ENCODE peak calls at places on chromosomes 3 and 15, in seven cellular contexts. One of them, this sample, is unnamed.

GRCh38 chr3:9928158-9928557 is 5.5 kb upstream of the CRELD1 start:
- DNase-seq in endothelial cell: no peak
- DNase-seq in fibroblast of lung: no peak
- DNase-seq in suprapubic skin: no peak
- DNase-seq in sigmoid colon: no peak
- DNase-seq in tibial nerve: no peak
- DNase-seq in heart right ventricle: no peak
- DNase-seq in this sample: no peak

GRCh38 chr3:83321891-83322290 is 1560.4 kb upstream of the GBE1 start:
- DNase-seq in endothelial cell: no peak
- DNase-seq in fibroblast of lung: peak; percentile 53
- DNase-seq in suprapubic skin: no peak
- DNase-seq in sigmoid colon: no peak
- DNase-seq in tibial nerve: no peak
- DNase-seq in heart right ventricle: no peak
- DNase-seq in this sample: no peak

GRCh38 chr15:55687792-55688191 is 55.2 kb downstream of the PRTG start:
- DNase-seq in endothelial cell: no peak
- DNase-seq in fibroblast of lung: no peak
- DNase-seq in suprapubic skin: no peak
- DNase-seq in sigmoid colon: no peak
- DNase-seq in tibial nerve: no peak
- DNase-seq in heart right ventricle: no peak
- DNase-seq in this sample: no peak

GRCh38 chr15:35603298-35603697 is 57.3 kb upstream of the DPH6 start:
- DNase-seq in endothelial cell: no peak
- DNase-seq in fibroblast of lung: peak; percentile 84
- DNase-seq in suprapubic skin: no peak
- DNase-seq in sigmoid colon: no peak
- DNase-seq in tibial nerve: no peak
- DNase-seq in heart right ventricle: no peak
- DNase-seq in this sample: no peak

GRCh38 chr15:78103406-78104118 is 11.2 kb downstream of the SH2D7 start:
- DNase-seq in endothelial cell: no peak
- DNase-seq in fibroblast of lung: no peak
- DNase-seq in suprapubic skin: peak; percentile 61
- DNase-seq in sigmoid colon: peak; percentile 58
- DNase-seq in tibial nerve: no peak
- DNase-seq in heart right ventricle: no peak
- DNase-seq in this sample: no peak

GRCh38 chr3:197575362-197575761 is 19.6 kb upstream of the BDH1 start:
- DNase-seq in endothelial cell: no peak
- DNase-seq in fibroblast of lung: no peak
- DNase-seq in suprapubic skin: no peak
- DNase-seq in sigmoid colon: no peak
- DNase-seq in tibial nerve: no peak
- DNase-seq in heart right ventricle: no peak
- DNase-seq in this sample: no peak

GRCh38 chr15:82540984-82541431 is 751 bp upstream of the RPS17 start:
- DNase-seq in endothelial cell: no peak
- DNase-seq in fibroblast of lung: peak; percentile 29
- DNase-seq in suprapubic skin: no peak
- DNase-seq in sigmoid colon: no peak
- DNase-seq in tibial nerve: no peak
- DNase-seq in heart right ventricle: no peak
- DNase-seq in this sample: peak; percentile 41

GRCh38 chr15:98651581-98652220 is 3.4 kb downstream of the IGF1R start:
- DNase-seq in endothelial cell: no peak
- DNase-seq in fibroblast of lung: peak; percentile 67
- DNase-seq in suprapubic skin: no peak
- DNase-seq in sigmoid colon: no peak
- DNase-seq in tibial nerve: no peak
- DNase-seq in heart right ventricle: no peak
- DNase-seq in this sample: no peak

GRCh38 chr3:171317133-171317532 is 143.1 kb downstream of the TNIK start:
- DNase-seq in endothelial cell: no peak
- DNase-seq in fibroblast of lung: peak; percentile 38
- DNase-seq in suprapubic skin: no peak
- DNase-seq in sigmoid colon: no peak
- DNase-seq in tibial nerve: no peak
- DNase-seq in heart right ventricle: no peak
- DNase-seq in this sample: no peak

GRCh38 chr15:31439328-31439727 is 112.7 kb downstream of the KLF13 start:
- DNase-seq in endothelial cell: peak; percentile 62
- DNase-seq in fibroblast of lung: no peak
- DNase-seq in suprapubic skin: peak; percentile 63
- DNase-seq in sigmoid colon: no peak
- DNase-seq in tibial nerve: no peak
- DNase-seq in heart right ventricle: no peak
- DNase-seq in this sample: no peak

GRCh38 chr15:31440754-31441298 is 114.2 kb downstream of the KLF13 start:
- DNase-seq in endothelial cell: peak; percentile 34
- DNase-seq in fibroblast of lung: peak; percentile 50
- DNase-seq in suprapubic skin: peak; percentile 77
- DNase-seq in sigmoid colon: peak; percentile 82
- DNase-seq in tibial nerve: peak; percentile 37
- DNase-seq in heart right ventricle: peak; percentile 76
- DNase-seq in this sample: no peak

GRCh38 chr15:31438601-31439265 is 112.1 kb downstream of the KLF13 start:
- DNase-seq in endothelial cell: no peak
- DNase-seq in fibroblast of lung: no peak
- DNase-seq in suprapubic skin: peak; percentile 52
- DNase-seq in sigmoid colon: no peak
- DNase-seq in tibial nerve: no peak
- DNase-seq in heart right ventricle: no peak
- DNase-seq in this sample: no peak

GRCh38 chr15:31444844-31445243 is 118.2 kb downstream of the KLF13 start:
- DNase-seq in endothelial cell: no peak
- DNase-seq in fibroblast of lung: no peak
- DNase-seq in suprapubic skin: no peak
- DNase-seq in sigmoid colon: no peak
- DNase-seq in tibial nerve: no peak
- DNase-seq in heart right ventricle: no peak
- DNase-seq in this sample: no peak

DNA sequence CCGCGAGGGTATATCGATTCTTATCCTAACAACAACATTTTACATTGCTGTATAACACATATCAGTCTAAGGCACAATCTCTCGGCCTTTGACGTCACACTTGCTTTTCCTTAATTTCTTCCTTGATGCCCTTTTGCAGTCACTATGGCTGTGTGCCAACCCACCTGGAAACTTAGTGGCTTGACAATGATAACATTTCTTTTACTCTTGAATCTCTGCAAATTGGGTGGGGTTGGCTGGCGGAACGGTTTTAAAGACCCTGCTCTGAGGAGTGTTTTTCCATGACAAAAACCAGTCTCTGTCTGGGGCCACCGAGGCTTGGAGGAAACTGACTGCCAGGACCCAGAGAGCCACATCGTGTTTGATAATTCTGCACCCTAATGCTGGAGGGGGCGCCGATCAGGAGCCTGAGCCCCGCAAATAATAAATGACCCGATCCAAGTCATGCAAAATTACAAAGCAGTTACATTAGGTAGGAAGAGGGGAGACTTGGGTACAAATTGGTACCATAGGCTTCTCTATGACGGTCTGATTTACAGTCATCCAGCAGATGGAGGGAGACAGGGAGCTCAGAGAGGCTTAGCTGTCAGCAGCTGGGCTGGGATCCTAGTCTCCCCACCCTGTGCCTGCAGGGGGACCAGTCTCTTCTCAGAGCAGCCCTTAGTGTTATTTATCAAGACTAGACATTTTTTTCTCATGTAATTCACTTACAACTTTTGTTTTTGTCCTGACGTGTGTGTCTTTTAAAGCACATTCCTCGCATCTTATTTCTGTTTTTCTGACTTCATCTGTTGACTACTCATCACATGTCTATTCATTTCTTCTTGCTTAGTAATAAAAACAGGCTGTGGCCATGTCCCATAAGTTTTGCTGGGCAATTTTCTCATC is 115.8 kb downstream of the KLF13 start:
- DNase-seq in endothelial cell: no peak
- DNase-seq in fibroblast of lung: peak; percentile 89
- DNase-seq in suprapubic skin: peak; percentile 82
- DNase-seq in sigmoid colon: no peak
- DNase-seq in tibial nerve: no peak
- DNase-seq in heart right ventricle: peak; percentile 35
- DNase-seq in this sample: no peak
- TF ChIP-seq CTCF in endothelial cell: no peak
- TF ChIP-seq CTCF in fibroblast of lung: peak; percentile 47
- TF ChIP-seq CTCF in suprapubic skin: peak; percentile 8
- TF ChIP-seq CTCF in sigmoid colon: no peak
- TF ChIP-seq CTCF in tibial nerve: no peak
- TF ChIP-seq CTCF in heart right ventricle: no peak
- TF ChIP-seq CTCF in this sample: no peak

GRCh38 chr3:150844484-150844883 is 60.8 kb downstream of the MINDY4B start:
- DNase-seq in endothelial cell: no peak
- DNase-seq in fibroblast of lung: no peak
- DNase-seq in suprapubic skin: no peak
- DNase-seq in sigmoid colon: no peak
- DNase-seq in tibial nerve: no peak
- DNase-seq in heart right ventricle: no peak
- DNase-seq in this sample: no peak

GRCh38 chr3:150843241-150843640 is 62.0 kb downstream of the MINDY4B start:
- DNase-seq in endothelial cell: no peak
- DNase-seq in fibroblast of lung: no peak
- DNase-seq in suprapubic skin: no peak
- DNase-seq in sigmoid colon: no peak
- DNase-seq in tibial nerve: no peak
- DNase-seq in heart right ventricle: no peak
- DNase-seq in this sample: no peak

DNA sequence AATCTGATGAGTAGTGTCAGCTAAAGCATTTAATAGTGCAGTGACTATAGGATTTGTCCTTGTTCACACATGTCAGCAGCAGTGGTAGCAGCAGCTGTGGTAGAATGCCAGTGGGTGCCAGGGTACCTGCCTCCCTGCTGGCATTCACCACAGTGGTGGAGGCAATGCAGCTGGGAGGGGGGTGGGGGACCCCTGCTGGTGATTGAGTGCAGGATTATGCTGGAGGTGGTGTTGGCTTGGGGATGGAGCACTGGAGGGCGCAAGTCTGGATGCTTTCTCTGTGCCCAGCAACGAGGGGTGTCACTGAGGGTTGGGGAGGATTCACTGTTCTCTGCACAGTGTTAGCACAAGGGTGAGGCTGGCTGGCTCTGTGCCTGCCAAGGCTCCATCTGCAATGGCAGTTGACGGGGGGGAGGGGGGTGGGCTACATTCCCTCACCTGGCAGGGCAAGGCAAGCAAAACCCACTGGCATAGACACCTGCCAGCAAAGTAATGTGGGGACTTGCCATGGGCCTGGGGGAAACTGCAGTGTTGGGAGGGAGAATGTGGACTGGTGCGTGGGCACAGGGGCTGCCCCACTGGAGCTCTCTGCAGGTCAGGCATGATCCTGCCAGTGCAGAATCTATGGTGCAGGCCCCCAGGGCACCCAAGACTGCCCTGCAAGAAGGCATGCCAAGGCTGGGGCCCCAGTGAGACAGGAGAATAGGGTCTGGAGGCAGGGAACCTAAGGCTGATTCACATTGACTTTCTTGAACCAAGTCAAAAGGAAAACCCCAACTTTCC is 64.3 kb downstream of the MINDY4B start:
- DNase-seq in endothelial cell: no peak
- DNase-seq in fibroblast of lung: no peak
- DNase-seq in suprapubic skin: no peak
- DNase-seq in sigmoid colon: no peak
- DNase-seq in tibial nerve: no peak
- DNase-seq in heart right ventricle: no peak
- DNase-seq in this sample: no peak
- TF ChIP-seq CTCF in endothelial cell: no peak
- TF ChIP-seq CTCF in fibroblast of lung: no peak
- TF ChIP-seq CTCF in suprapubic skin: no peak
- TF ChIP-seq CTCF in sigmoid colon: no peak
- TF ChIP-seq CTCF in tibial nerve: no peak
- TF ChIP-seq CTCF in heart right ventricle: no peak
- TF ChIP-seq CTCF in this sample: no peak

GRCh38 chr3:16653712-16654111 is 48.5 kb upstream of the DAZL start:
- DNase-seq in endothelial cell: no peak
- DNase-seq in fibroblast of lung: no peak
- DNase-seq in suprapubic skin: no peak
- DNase-seq in sigmoid colon: no peak
- DNase-seq in tibial nerve: no peak
- DNase-seq in heart right ventricle: no peak
- DNase-seq in this sample: no peak

GRCh38 chr3:16663852-16664712 is 58.9 kb upstream of the DAZL start:
- DNase-seq in endothelial cell: no peak
- DNase-seq in fibroblast of lung: no peak
- DNase-seq in suprapubic skin: no peak
- DNase-seq in sigmoid colon: no peak
- DNase-seq in tibial nerve: no peak
- DNase-seq in heart right ventricle: no peak
- DNase-seq in this sample: no peak

GRCh38 chr3:16658933-16659793 is 53.9 kb upstream of the DAZL start:
- DNase-seq in endothelial cell: no peak
- DNase-seq in fibroblast of lung: no peak
- DNase-seq in suprapubic skin: no peak
- DNase-seq in sigmoid colon: no peak
- DNase-seq in tibial nerve: no peak
- DNase-seq in heart right ventricle: no peak
- DNase-seq in this sample: no peak

DNA sequence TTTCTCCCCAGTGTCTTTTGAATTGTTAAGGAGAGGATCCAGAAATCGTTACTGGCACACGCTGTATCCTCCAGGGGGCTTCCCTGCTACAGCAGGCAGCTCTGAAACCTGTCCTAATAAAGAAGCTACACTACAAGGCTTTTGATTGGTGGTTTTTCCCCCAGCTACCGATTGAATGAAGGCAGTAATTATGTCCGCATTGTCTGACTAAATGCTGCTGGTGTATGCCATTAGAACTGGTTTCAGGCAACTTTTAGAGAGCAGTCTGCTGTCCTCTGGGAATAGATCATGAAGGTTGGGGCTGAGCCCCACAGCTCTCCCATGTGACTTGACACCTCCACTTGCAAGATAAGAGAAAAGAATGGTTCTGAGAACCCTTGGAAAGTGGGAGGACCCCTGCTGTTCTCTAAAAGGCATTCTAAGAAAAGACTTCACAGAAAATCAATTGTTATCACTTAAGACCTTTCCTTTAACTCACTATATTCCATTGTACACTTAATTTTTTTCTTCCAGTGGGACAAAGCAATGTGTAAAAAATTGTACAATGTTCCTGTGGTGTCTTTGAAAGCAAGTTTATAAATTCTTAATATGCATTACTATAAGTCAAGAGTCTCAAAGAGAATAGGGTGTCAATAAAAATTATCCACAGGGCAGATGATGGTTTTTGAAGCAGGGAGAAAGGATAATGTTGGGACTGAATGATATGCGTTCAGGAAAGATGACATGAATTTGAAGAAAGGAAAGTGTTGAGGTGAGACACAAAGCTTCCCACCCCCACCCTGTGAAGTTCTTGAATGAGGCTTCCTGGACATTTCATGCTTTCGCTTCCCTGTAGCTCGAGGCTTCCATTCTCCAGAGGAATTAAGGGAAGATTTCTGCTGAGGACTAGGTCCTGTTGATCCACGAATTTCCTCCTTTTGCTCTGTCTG is 53.0 kb upstream of the DAZL start:
- DNase-seq in endothelial cell: no peak
- DNase-seq in fibroblast of lung: peak; percentile 1
- DNase-seq in suprapubic skin: no peak
- DNase-seq in sigmoid colon: no peak
- DNase-seq in tibial nerve: no peak
- DNase-seq in heart right ventricle: no peak
- DNase-seq in this sample: no peak
- TF ChIP-seq CTCF in endothelial cell: no peak
- TF ChIP-seq CTCF in fibroblast of lung: no peak
- TF ChIP-seq CTCF in suprapubic skin: no peak
- TF ChIP-seq CTCF in sigmoid colon: no peak
- TF ChIP-seq CTCF in tibial nerve: no peak
- TF ChIP-seq CTCF in heart right ventricle: no peak
- TF ChIP-seq CTCF in this sample: no peak

GRCh38 chr3:64329037-64329436 is 103.8 kb upstream of the PRICKLE2 start:
- DNase-seq in endothelial cell: no peak
- DNase-seq in fibroblast of lung: no peak
- DNase-seq in suprapubic skin: no peak
- DNase-seq in sigmoid colon: no peak
- DNase-seq in tibial nerve: no peak
- DNase-seq in heart right ventricle: no peak
- DNase-seq in this sample: no peak
- TF ChIP-seq CTCF in endothelial cell: no peak
- TF ChIP-seq CTCF in fibroblast of lung: no peak
- TF ChIP-seq CTCF in suprapubic skin: no peak
- TF ChIP-seq CTCF in sigmoid colon: no peak
- TF ChIP-seq CTCF in tibial nerve: no peak
- TF ChIP-seq CTCF in heart right ventricle: no peak
- TF ChIP-seq CTCF in this sample: no peak